ENCODE peak calls at places on chromosomes 13 and 19, in five cellular contexts. O, Q, J, R and F are unnamed samples.

GRCh38 chr13:38421590-38422560 is 72.2 kb downstream of the UFM1 start:
- DNase-seq in O (no peak), Q (no peak), J (no peak), R (no peak), F (no peak)

GRCh38 chr19:35140898-35141626 is 2.0 kb upstream of the FXYD7 start:
- DNase-seq in O (peak; percentile 96), Q (peak; percentile 95), J (peak; percentile 85), R (peak; percentile 95), F (peak; percentile 94)

GRCh38 chr19:50565984-50566903 is 2.0 kb downstream of the LRRC4B start:
- DNase-seq in O (peak; percentile 74), Q (peak; percentile 45), J (no peak), R (no peak), F (no peak)

GRCh38 chr13:108435393-108436149 is 166.1 kb downstream of the TNFSF13B start:
- DNase-seq in O (no peak), Q (no peak), J (no peak), R (no peak), F (no peak)

GRCh38 chr19:11138659-11139526 is 16.7 kb downstream of the SPC24 start:
- DNase-seq in O (peak; percentile 78), Q (peak; percentile 86), J (peak; percentile 84), R (no peak), F (no peak)

GRCh38 chr19:4501005-4501591 is 17.2 kb downstream of the PLIN4 start:
- DNase-seq in O (no peak), Q (no peak), J (no peak), R (no peak), F (no peak)

GRCh38 chr13:31179241-31179640 is 17.5 kb upstream of the HSPH1 start:
- DNase-seq in O (no peak), Q (no peak), J (no peak), R (no peak), F (no peak)

GRCh38 chr13:105979586-105979985 is 555.9 kb downstream of the EFNB2 start:
- DNase-seq in O (peak; percentile 30), Q (peak; percentile 82), J (no peak), R (no peak), F (no peak)

GRCh38 chr13:59016250-59016649 is 1147.5 kb downstream of the DIAPH3 start:
- DNase-seq in O (no peak), Q (no peak), J (no peak), R (no peak), F (no peak)

GRCh38 chr13:27203854-27204253 is 32.2 kb upstream of the USP12 start:
- DNase-seq in O (no peak), Q (no peak), J (no peak), R (no peak), F (no peak)

GRCh38 chr13:26022538-26023292 is 29.1 kb downstream of the SHISA2 start:
- DNase-seq in O (no peak), Q (peak; percentile 80), J (no peak), R (no peak), F (no peak)

GRCh38 chr19:28618504-28618903 is 594.4 kb downstream of the UQCRFS1 start:
- DNase-seq in O (no peak), Q (no peak), J (no peak), R (no peak), F (no peak)

GRCh38 chr13:111552891-111553637 is 232.6 kb downstream of the TEX29 start:
- DNase-seq in O (no peak), Q (no peak), J (no peak), R (no peak), F (peak; percentile 65)

GRCh38 chr19:29845576-29846176 is 33.9 kb downstream of the CCNE1 start:
- DNase-seq in O (peak; percentile 38), Q (peak; percentile 66), J (peak; percentile 17), R (no peak), F (no peak)

GRCh38 chr19:29711584-29712132 is 3.4 kb downstream of the C19orf12 start:
- DNase-seq in O (no peak), Q (no peak), J (no peak), R (no peak), F (peak; percentile 62)

GRCh38 chr13:103067751-103068563 is 1.7 kb upstream of the SLC10A2 start:
- DNase-seq in O (no peak), Q (peak; percentile 48), J (no peak), R (no peak), F (no peak)

GRCh38 chr19:53365899-53366493 is 491 bp downstream of the ZNF525 start:
- DNase-seq in O (peak; percentile 66), Q (peak; percentile 65), J (no peak), R (peak; percentile 1), F (no peak)

GRCh38 chr13:42876810-42877550 is 95.6 kb downstream of the FAM216B start:
- DNase-seq in O (no peak), Q (no peak), J (no peak), R (no peak), F (no peak)

GRCh38 chr19:45005787-45006186 is 4.5 kb downstream of the RELB start:
- DNase-seq in O (no peak), Q (no peak), J (no peak), R (no peak), F (no peak)

GRCh38 chr19:16033721-16034120 is 42.6 kb upstream of the TPM4 start:
- DNase-seq in O (no peak), Q (no peak), J (no peak), R (no peak), F (peak; percentile 31)

GRCh38 chr13:80084086-80084676 is 256.7 kb downstream of the SPRY2 start:
- DNase-seq in O (no peak), Q (peak; percentile 30), J (no peak), R (no peak), F (no peak)

GRCh38 chr13:101416181-101417042 is at the start of gene NALCN:
- DNase-seq in O (peak; percentile 71), Q (peak; percentile 40), J (no peak), R (no peak), F (no peak)

GRCh38 chr13:51628059-51628852 is 44.0 kb downstream of the WDFY2 start:
- DNase-seq in O (no peak), Q (no peak), J (no peak), R (no peak), F (no peak)

GRCh38 chr19:49912965-49913685 is 15.9 kb upstream of the ATF5 start:
- DNase-seq in O (no peak), Q (peak; percentile 59), J (peak; percentile 50), R (no peak), F (no peak)

GRCh38 chr19:48737360-48737998 is 2.9 kb downstream of the RASIP1 start:
- DNase-seq in O (peak; percentile 69), Q (no peak), J (peak; percentile 78), R (no peak), F (no peak)

GRCh38 chr19:718251-719024 is 9.7 kb downstream of the PALM start:
- DNase-seq in O (no peak), Q (no peak), J (peak; percentile 58), R (no peak), F (no peak)

GRCh38 chr19:18939922-18940775 is 868 bp downstream of the HOMER3 start:
- DNase-seq in O (peak; percentile 90), Q (peak; percentile 65), J (peak; percentile 69), R (no peak), F (no peak)

GRCh38 chr19:39987596-39987995 is 9.3 kb upstream of the ZNF546 start:
- DNase-seq in O (no peak), Q (no peak), J (no peak), R (no peak), F (no peak)